ENCODE peak calls at places on chromosome 22, in eight cellular contexts. One of them, this sample, is unnamed.

GRCh38 chr22:20105456-20106204 is 10.3 kb upstream of the RANBP1 start:
- ATAC-seq in natural killer cell: no peak
- ATAC-seq in activated CD8-positive, alpha-beta memory T cell treated with anti-CD3 and anti-CD28 coated beads, Interleukin-2, amount 10 ng/mL, durations not matched to agents 7 days and 5 days: no peak
- ATAC-seq in pancreas: no peak
- ATAC-seq in left cardiac atrium: no peak
- ATAC-seq in Right ventricle myocardium inferior: no peak
- ATAC-seq in gastrocnemius medialis: no peak
- ATAC-seq in sciatic nerve: no peak
- ATAC-seq in this sample: no peak

GRCh38 chr22:27445876-27446275 is 355.7 kb downstream of the MN1 start:
- ATAC-seq in Right ventricle myocardium inferior: peak
- ATAC-seq in gastrocnemius medialis: no peak
- ATAC-seq in activated CD8-positive, alpha-beta memory T cell treated with anti-CD3 and anti-CD28 coated beads, Interleukin-2, amount 10 ng/mL, durations not matched to agents 7 days and 5 days: no peak
- ATAC-seq in left cardiac atrium: no peak
- ATAC-seq in pancreas: peak
- ATAC-seq in natural killer cell: no peak
- ATAC-seq in sciatic nerve: no peak
- ATAC-seq in this sample: no peak

GRCh38 chr22:36569999-36570398 is 41.0 kb upstream of the EIF3D start:
- ATAC-seq in pancreas: peak
- ATAC-seq in natural killer cell: no peak
- ATAC-seq in activated CD8-positive, alpha-beta memory T cell treated with anti-CD3 and anti-CD28 coated beads, Interleukin-2, amount 10 ng/mL, durations not matched to agents 7 days and 5 days: no peak
- ATAC-seq in left cardiac atrium: no peak
- ATAC-seq in sciatic nerve: no peak
- ATAC-seq in Right ventricle myocardium inferior: no peak
- ATAC-seq in gastrocnemius medialis: no peak
- ATAC-seq in this sample: no peak

GRCh38 chr22:36331912-36332622 is 55.7 kb downstream of the MYH9 start:
- ATAC-seq in gastrocnemius medialis: no peak
- ATAC-seq in pancreas: peak
- ATAC-seq in activated CD8-positive, alpha-beta memory T cell treated with anti-CD3 and anti-CD28 coated beads, Interleukin-2, amount 10 ng/mL, durations not matched to agents 7 days and 5 days: peak
- ATAC-seq in left cardiac atrium: peak
- ATAC-seq in natural killer cell: peak
- ATAC-seq in sciatic nerve: peak
- ATAC-seq in Right ventricle myocardium inferior: peak
- ATAC-seq in this sample: peak

GRCh38 chr22:50105529-50106100 is 15.8 kb downstream of the MOV10L1 start:
- ATAC-seq in left cardiac atrium: no peak
- ATAC-seq in Right ventricle myocardium inferior: no peak
- ATAC-seq in pancreas: peak
- ATAC-seq in activated CD8-positive, alpha-beta memory T cell treated with anti-CD3 and anti-CD28 coated beads, Interleukin-2, amount 10 ng/mL, durations not matched to agents 7 days and 5 days: peak
- ATAC-seq in gastrocnemius medialis: no peak
- ATAC-seq in sciatic nerve: peak
- ATAC-seq in natural killer cell: peak
- ATAC-seq in this sample: peak

GRCh38 chr22:25956801-25957200 is 212.5 kb upstream of the SEZ6L start:
- ATAC-seq in left cardiac atrium: no peak
- ATAC-seq in pancreas: no peak
- ATAC-seq in sciatic nerve: no peak
- ATAC-seq in natural killer cell: no peak
- ATAC-seq in activated CD8-positive, alpha-beta memory T cell treated with anti-CD3 and anti-CD28 coated beads, Interleukin-2, amount 10 ng/mL, durations not matched to agents 7 days and 5 days: no peak
- ATAC-seq in Right ventricle myocardium inferior: no peak
- ATAC-seq in gastrocnemius medialis: no peak
- ATAC-seq in this sample: no peak

GRCh38 chr22:31400023-31400397 is 606 bp downstream of the DRG1 start:
- ATAC-seq in sciatic nerve: no peak
- ATAC-seq in gastrocnemius medialis: no peak
- ATAC-seq in activated CD8-positive, alpha-beta memory T cell treated with anti-CD3 and anti-CD28 coated beads, Interleukin-2, amount 10 ng/mL, durations not matched to agents 7 days and 5 days: no peak
- ATAC-seq in left cardiac atrium: no peak
- ATAC-seq in Right ventricle myocardium inferior: no peak
- ATAC-seq in pancreas: peak
- ATAC-seq in natural killer cell: no peak
- ATAC-seq in this sample: no peak

GRCh38 chr22:50696799-50697561 is 24.4 kb downstream of the SHANK3 start:
- ATAC-seq in Right ventricle myocardium inferior: peak
- ATAC-seq in pancreas: peak
- ATAC-seq in gastrocnemius medialis: peak
- ATAC-seq in activated CD8-positive, alpha-beta memory T cell treated with anti-CD3 and anti-CD28 coated beads, Interleukin-2, amount 10 ng/mL, durations not matched to agents 7 days and 5 days: no peak
- ATAC-seq in sciatic nerve: peak
- ATAC-seq in left cardiac atrium: peak
- ATAC-seq in natural killer cell: no peak
- ATAC-seq in this sample: peak

GRCh38 chr22:37684803-37685615 is 1.1 kb upstream of the NOL12 start:
- ATAC-seq in pancreas: no peak
- ATAC-seq in Right ventricle myocardium inferior: no peak
- ATAC-seq in activated CD8-positive, alpha-beta memory T cell treated with anti-CD3 and anti-CD28 coated beads, Interleukin-2, amount 10 ng/mL, durations not matched to agents 7 days and 5 days: no peak
- ATAC-seq in natural killer cell: no peak
- ATAC-seq in left cardiac atrium: no peak
- ATAC-seq in sciatic nerve: no peak
- ATAC-seq in gastrocnemius medialis: no peak
- ATAC-seq in this sample: peak

GRCh38 chr22:42996646-42997365 is 18.1 kb downstream of the PACSIN2 start:
- ATAC-seq in pancreas: peak
- ATAC-seq in gastrocnemius medialis: no peak
- ATAC-seq in left cardiac atrium: peak
- ATAC-seq in activated CD8-positive, alpha-beta memory T cell treated with anti-CD3 and anti-CD28 coated beads, Interleukin-2, amount 10 ng/mL, durations not matched to agents 7 days and 5 days: no peak
- ATAC-seq in natural killer cell: no peak
- ATAC-seq in sciatic nerve: peak
- ATAC-seq in Right ventricle myocardium inferior: no peak
- ATAC-seq in this sample: no peak

GRCh38 chr22:28711820-28712777 is 29.5 kb downstream of the CHEK2 start:
- ATAC-seq in pancreas: peak
- ATAC-seq in activated CD8-positive, alpha-beta memory T cell treated with anti-CD3 and anti-CD28 coated beads, Interleukin-2, amount 10 ng/mL, durations not matched to agents 7 days and 5 days: no peak
- ATAC-seq in natural killer cell: no peak
- ATAC-seq in gastrocnemius medialis: peak
- ATAC-seq in sciatic nerve: peak
- ATAC-seq in left cardiac atrium: peak
- ATAC-seq in Right ventricle myocardium inferior: peak
- ATAC-seq in this sample: peak

GRCh38 chr22:17807571-17808410 is 33.5 kb upstream of the BID start:
- ATAC-seq in pancreas: no peak
- ATAC-seq in left cardiac atrium: peak
- ATAC-seq in Right ventricle myocardium inferior: peak
- ATAC-seq in sciatic nerve: no peak
- ATAC-seq in natural killer cell: no peak
- ATAC-seq in gastrocnemius medialis: peak
- ATAC-seq in activated CD8-positive, alpha-beta memory T cell treated with anti-CD3 and anti-CD28 coated beads, Interleukin-2, amount 10 ng/mL, durations not matched to agents 7 days and 5 days: no peak
- ATAC-seq in this sample: no peak